ENCODE peak calls at places on chromosomes 1 and 21, in four cellular contexts. I is tibial nerve, X is astrocyte of the spinal cord, T is cardiac muscle cell. E is an unnamed sample.
A peak's percentile ranks its signal among the peaks of the same experiment; 100 is the strongest.

GRCh38 chr1:219177363-219177762 is 3.7 kb downstream of the LYPLAL1 start:
- DNase-seq in I (no peak), X (no peak), T (no peak), E (no peak)

GRCh38 chr21:39788383-39788782 is 43.4 kb downstream of the IGSF5 start:
- DNase-seq in T (peak; percentile 87), X (peak; percentile 89), I (peak; percentile 45), E (peak; percentile 61)

GRCh38 chr1:41454406-41454805 is 30.1 kb downstream of the EDN2 start:
- DNase-seq in T (no peak), X (peak; percentile 45), I (no peak), E (no peak)

GRCh38 chr1:177585492-177586220 is 384.2 kb downstream of the SEC16B start:
- DNase-seq in X (peak; percentile 5), T (no peak), I (no peak), E (no peak)

GRCh38 chr1:231983266-231984193 is 356.9 kb downstream of the DISC1 start:
- DNase-seq in X (no peak), T (no peak), I (no peak), E (no peak)

GRCh38 chr1:150548632-150549495 is at the start of gene ADAMTSL4:
- DNase-seq in I (no peak), X (peak; percentile 83), T (peak; percentile 87), E (peak; percentile 78)

GRCh38 chr1:164748253-164748899 is 189.4 kb downstream of the PBX1 start:
- DNase-seq in I (peak; percentile 64), T (no peak), X (peak; percentile 89), E (peak; percentile 98)

GRCh38 chr1:56434025-56434424 is 145.3 kb downstream of the PLPP3 start:
- DNase-seq in I (no peak), T (no peak), X (no peak), E (no peak)

GRCh38 chr1:183783896-183784637 is 20.9 kb upstream of the RGL1 start:
- DNase-seq in X (peak; percentile 94), I (peak; percentile 51), T (peak; percentile 16), E (peak; percentile 93)

DNA sequence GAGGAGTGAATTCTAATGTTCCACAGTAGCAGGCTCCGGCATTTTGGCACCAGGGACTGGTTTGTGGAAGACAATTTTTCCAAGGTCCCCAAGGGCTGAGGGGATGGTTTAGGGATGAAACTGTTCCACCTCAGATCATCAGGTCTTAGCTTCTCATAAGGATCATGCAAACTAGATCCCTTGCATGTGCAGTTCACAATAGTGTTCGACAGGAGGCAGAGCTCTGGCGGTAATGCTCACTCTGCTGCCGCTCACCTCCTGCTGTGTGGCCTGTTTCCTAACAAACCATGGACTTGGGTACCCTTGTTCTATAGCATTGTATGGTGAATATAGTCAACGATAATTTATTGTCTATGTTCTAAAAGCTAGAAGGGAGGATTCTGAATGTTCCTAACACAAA is 16.6 kb downstream of the CRNN start:
- DNase-seq in I (no peak), X (no peak), T (no peak), E (no peak)
- TF ChIP-seq CTCF in I (no peak), X (no peak), T (no peak), E (no peak)

GRCh38 chr1:10638559-10639300 is 157.7 kb downstream of the CASZ1 start:
- DNase-seq in T (no peak), I (no peak), X (no peak), E (no peak)
- H3K4me3 ChIP-seq in T (no peak overlapping the region), I (peak overlapping the region; percentile 17), X (peak overlapping the region; percentile 12), E (no peak overlapping the region)

DNA sequence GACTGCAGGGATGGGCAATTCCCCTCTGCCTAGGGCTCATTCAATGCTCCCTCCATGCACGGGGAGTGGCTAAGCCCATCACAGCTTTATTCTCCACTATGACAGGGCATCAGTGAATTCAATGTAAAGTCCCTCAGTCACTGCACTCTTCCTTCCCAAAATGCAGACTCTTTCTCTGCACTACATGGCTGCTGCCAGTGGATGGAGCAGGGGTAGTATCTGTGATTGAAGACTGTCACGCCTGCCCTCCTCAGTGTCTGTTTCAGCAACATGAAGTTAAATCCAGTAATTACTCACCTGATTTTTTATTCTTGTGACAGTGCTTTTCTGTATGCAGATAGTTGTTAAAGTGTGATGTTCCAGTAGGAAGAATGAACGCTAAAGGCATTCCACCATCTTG is 1323.2 kb downstream of the AMY1C start:
- DNase-seq in X (no peak), T (no peak), I (no peak), E (no peak)
- TF ChIP-seq CTCF in X (no peak), T (no peak), I (no peak), E (no peak)

GRCh38 chr1:1122078-1122811 is 6.4 kb upstream of the C1orf159 start:
- DNase-seq in I (peak; percentile 72), T (peak; percentile 89), X (peak; percentile 46), E (peak; percentile 73)
- H3K4me3 ChIP-seq in I (peak overlapping the region; percentile 25), T (no peak overlapping the region), X (no peak overlapping the region), E (peak overlapping the region; percentile 34)